ENCODE peak calls at places on chromosomes 4 and X, in ten cellular contexts. E, C, J, L, H, F, X, G, P and D are unnamed samples. For H3K36me3, the result is how much of the 10 kb centered on the place peaks cover.

GRCh38 chrX:75273483-75273882 is 402 bp upstream of the UPRT start:
- DNase-seq in E (no peak), C (peak), J (no peak), L (no peak), H (peak), F (no peak), X (no peak), G (no peak), P (no peak), D (peak)

GRCh38 chr4:82711158-82711785 is 87.3 kb downstream of the SCD5 start:
- DNase-seq in E (no peak), C (no peak), J (no peak), L (peak), H (no peak), F (no peak), X (no peak), G (no peak), P (no peak), D (no peak)

GRCh38 chr4:168744021-168744420 is 247.2 kb downstream of the PALLD start:
- DNase-seq in E (no peak), C (no peak), J (no peak), L (no peak), H (no peak), F (no peak), X (no peak), G (no peak), P (no peak), D (peak)

GRCh38 chr4:105088110-105088879 is 58.4 kb upstream of the TET2 start:
- DNase-seq in E (peak), C (peak), J (no peak), L (peak), H (no peak), F (no peak), X (no peak), G (no peak), P (no peak), D (peak)

GRCh38 chr4:27018076-27018475 is 157.4 kb downstream of the STIM2 start:
- DNase-seq in E (no peak), C (no peak), J (no peak), L (no peak), H (no peak), F (no peak), X (no peak), G (no peak), P (no peak), D (no peak)

GRCh38 chr4:89137231-89137630 is 25.9 kb downstream of the TIGD2 start:
- DNase-seq in E (no peak), C (no peak), J (no peak), L (no peak), H (no peak), F (no peak), X (no peak), G (no peak), P (no peak), D (no peak)

GRCh38 chr4:1345905-1346780 is 865 bp upstream of the UVSSA start:
- DNase-seq in E (peak), C (peak), J (peak), L (peak), H (peak), F (peak), X (peak), G (no peak), P (peak), D (peak)

GRCh38 chr4:41160856-41161255 is 53.5 kb downstream of the APBB2 start:
- DNase-seq in E (no peak), C (no peak), J (no peak), L (no peak), H (no peak), F (no peak), X (no peak), G (no peak), P (no peak), D (peak)

GRCh38 chrX:6959006-6959405 is 188.5 kb upstream of the STS start:
- DNase-seq in E (no peak), C (no peak), J (no peak), L (peak), H (no peak), F (no peak), X (no peak), G (no peak), P (no peak), D (no peak)

GRCh38 chr4:24321151-24321550 is 263.2 kb downstream of the DHX15 start:
- DNase-seq in E (no peak), C (peak), J (no peak), L (no peak), H (no peak), F (no peak), X (no peak), G (no peak), P (no peak), D (no peak)

GRCh38 chr4:155761916-155762315 is 3.1 kb downstream of the GUCY1B1 start:
- DNase-seq in E (no peak), C (no peak), J (no peak), L (no peak), H (no peak), F (no peak), X (no peak), G (no peak), P (peak), D (no peak)

GRCh38 chr4:28555851-28556250 is 1695.2 kb downstream of the STIM2 start:
- DNase-seq in E (no peak), C (no peak), J (no peak), L (no peak), H (no peak), F (no peak), X (no peak), G (no peak), P (no peak), D (no peak)

GRCh38 chr4:173807347-173807746 is 277.3 kb upstream of the HAND2 start:
- DNase-seq in E (peak), C (no peak), J (no peak), L (no peak), H (peak), F (no peak), X (no peak), G (no peak), P (no peak), D (no peak)

GRCh38 chr4:185950891-185951290 is 118.1 kb upstream of the TLR3 start:
- DNase-seq in E (no peak), C (no peak), J (no peak), L (no peak), H (no peak), F (no peak), X (no peak), G (no peak), P (no peak), D (peak)

GRCh38 chrX:362937-363620 is 23.6 kb downstream of the PPP2R3B start:
- DNase-seq in E (no peak), C (no peak), J (no peak), L (no peak), H (no peak), F (no peak), X (no peak), G (no peak), P (no peak), D (no peak)

GRCh38 chrX:25721564-25721963 is 416.6 kb upstream of the MAGEB18 start:
- DNase-seq in E (no peak), C (peak), J (no peak), L (no peak), H (no peak), F (no peak), X (no peak), G (no peak), P (peak), D (no peak)

GRCh38 chr4:53682196-53682595 is 90.9 kb upstream of the LNX1 start:
- DNase-seq in E (peak), C (peak), J (no peak), L (no peak), H (no peak), F (no peak), X (no peak), G (no peak), P (no peak), D (no peak)

GRCh38 chrX:13381514-13381913 is 61.7 kb upstream of the ATXN3L start:
- DNase-seq in E (peak), C (peak), J (no peak), L (no peak), H (no peak), F (no peak), X (no peak), G (no peak), P (no peak), D (no peak)

GRCh38 chr4:88054909-88055308 is 47.5 kb downstream of the PKD2 start:
- DNase-seq in E (peak), C (peak), J (no peak), L (peak), H (peak), F (no peak), X (no peak), G (no peak), P (peak), D (peak)

GRCh38 chr4:168321006-168321405 is 2.5 kb upstream of the DDX60 start:
- DNase-seq in E (no peak), C (no peak), J (no peak), L (no peak), H (no peak), F (no peak), X (no peak), G (no peak), P (no peak), D (no peak)

GRCh38 chrX:154727418-154728323 is 23.2 kb downstream of the GAB3 start:
- DNase-seq in E (peak), C (peak), J (peak), L (no peak), H (peak), F (no peak), X (no peak), G (peak), P (no peak), D (peak)

GRCh38 chr4:123096038-123096437 is 173.6 kb upstream of the NUDT6 start:
- DNase-seq in E (no peak), C (peak), J (no peak), L (no peak), H (no peak), F (no peak), X (no peak), G (no peak), P (peak), D (peak)

GRCh38 chr4:128428397-128428796 is 140.8 kb upstream of the PGRMC2 start:
- DNase-seq in E (no peak), C (no peak), J (no peak), L (no peak), H (no peak), F (no peak), X (no peak), G (no peak), P (no peak), D (no peak)

GRCh38 chr4:128424524-128425195 is 137.0 kb upstream of the PGRMC2 start:
- DNase-seq in E (no peak), C (peak), J (no peak), L (no peak), H (no peak), F (no peak), X (no peak), G (no peak), P (no peak), D (no peak)

GRCh38 chr4:128427832-128428366 is 140.3 kb upstream of the PGRMC2 start:
- DNase-seq in E (peak), C (peak), J (peak), L (peak), H (peak), F (peak), X (no peak), G (no peak), P (no peak), D (peak)
- H3K4me3 ChIP-seq in E (no peak), C (no peak), J (peak), L (no peak), H (no peak), F (no peak), X (no peak), G (peak), P (no peak), D (no peak)

GRCh38 chr4:143524211-143524610 is 10.7 kb downstream of the SMARCA5 start:
- DNase-seq in E (no peak), C (no peak), J (no peak), L (no peak), H (no peak), F (no peak), X (no peak), G (no peak), P (no peak), D (no peak)
- H3K36me3 ChIP-seq in E (half or more), C (half or more), J (under half), L (half or more), H (under half), F (under half), X (under half), G (half or more), P (half or more), D (under half)

GRCh38 chr4:6794189-6794588 is 11.7 kb downstream of the KIAA0232 start:
- DNase-seq in E (no peak), C (no peak), J (no peak), L (no peak), H (no peak), F (no peak), X (no peak), G (no peak), P (no peak), D (no peak)
- H3K4me3 ChIP-seq in E (no peak), C (no peak), J (no peak), L (no peak), H (no peak), F (no peak), X (no peak), G (no peak), P (no peak), D (no peak)

GRCh38 chr4:340011-340410 is 2.4 kb downstream of the ZNF141 start:
- DNase-seq in E (no peak), C (peak), J (no peak), L (no peak), H (no peak), F (no peak), X (no peak), G (no peak), P (no peak), D (no peak)
- H3K36me3 ChIP-seq in E (under half), C (under half), J (under half), L (half or more), H (under half), F (under half), X (under half), G (under half), P (half or more), D (under half)

GRCh38 chr4:56288663-56289062 is 98.6 kb downstream of the AASDH start:
- DNase-seq in E (no peak), C (no peak), J (no peak), L (no peak), H (no peak), F (no peak), X (no peak), G (no peak), P (no peak), D (no peak)

GRCh38 chr4:56293121-56293520 is 94.2 kb downstream of the AASDH start:
- DNase-seq in E (no peak), C (no peak), J (no peak), L (no peak), H (no peak), F (no peak), X (no peak), G (no peak), P (no peak), D (no peak)

GRCh38 chr4:56286763-56287162 is 100.5 kb downstream of the AASDH start:
- DNase-seq in E (no peak), C (peak), J (no peak), L (no peak), H (no peak), F (no peak), X (no peak), G (no peak), P (no peak), D (no peak)

DNA sequence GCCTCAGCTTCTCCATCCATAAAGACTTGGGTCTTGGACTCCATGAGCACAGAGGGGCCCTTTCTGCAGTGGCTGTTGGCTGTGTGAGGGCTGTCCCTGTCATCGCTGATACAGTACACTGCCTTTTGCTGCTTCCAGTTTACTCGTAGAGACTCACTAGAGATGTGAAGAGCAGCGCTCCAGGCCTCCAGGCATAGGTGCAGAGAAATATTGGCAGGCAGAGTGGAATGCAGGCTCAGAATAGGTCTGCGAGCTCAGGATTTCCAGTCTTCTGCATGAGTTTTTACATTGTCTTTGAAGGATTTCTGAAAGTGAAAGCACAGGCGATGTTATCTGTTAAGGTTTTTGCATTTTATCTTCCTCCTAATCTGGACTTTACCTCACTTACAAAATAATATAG is 97.4 kb downstream of the AASDH start:
- DNase-seq in E (no peak), C (peak), J (no peak), L (no peak), H (no peak), F (no peak), X (no peak), G (no peak), P (no peak), D (no peak)
- H3K4me3 ChIP-seq in E (no peak), C (no peak), J (no peak), L (no peak), H (no peak), F (peak), X (no peak), G (no peak), P (no peak), D (no peak)

DNA sequence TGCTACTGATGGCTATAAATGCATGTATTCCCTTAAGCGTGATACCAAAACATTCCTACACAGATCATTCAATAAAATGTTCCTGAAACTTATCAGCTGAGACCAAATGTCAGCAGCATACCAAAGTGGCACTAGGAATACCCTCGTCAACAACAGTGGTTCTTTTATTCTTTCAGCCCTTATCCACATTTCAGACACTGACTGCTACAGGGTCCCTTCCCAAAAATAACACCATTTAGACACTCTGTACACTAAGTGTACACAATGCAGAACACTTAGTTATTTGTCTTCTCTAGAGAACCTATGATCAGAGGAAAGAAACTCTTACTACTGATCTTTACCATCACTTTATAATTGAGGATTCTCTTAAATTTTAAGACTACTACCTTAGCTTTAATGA is 94.1 kb downstream of the ATRX start:
- DNase-seq in E (no peak), C (no peak), J (no peak), L (no peak), H (no peak), F (no peak), X (no peak), G (no peak), P (no peak), D (no peak)
- H3K36me3 ChIP-seq in E (under half), C (under half), J (under half), L (half or more), H (under half), F (under half), X (under half), G (under half), P (half or more), D (under half)

GRCh38 chrX:134547047-134547679 is 87.2 kb downstream of the HPRT1 start:
- DNase-seq in E (no peak), C (peak), J (no peak), L (no peak), H (no peak), F (no peak), X (no peak), G (no peak), P (no peak), D (no peak)

GRCh38 chrX:134554291-134554690 is 94.3 kb downstream of the HPRT1 start:
- DNase-seq in E (no peak), C (no peak), J (no peak), L (no peak), H (no peak), F (no peak), X (no peak), G (no peak), P (no peak), D (no peak)

GRCh38 chrX:134548257-134548732 is 88.3 kb downstream of the HPRT1 start:
- DNase-seq in E (no peak), C (peak), J (no peak), L (no peak), H (no peak), F (no peak), X (no peak), G (no peak), P (no peak), D (no peak)

GRCh38 chrX:134548844-134549205 is 88.9 kb downstream of the HPRT1 start:
- DNase-seq in E (no peak), C (no peak), J (no peak), L (no peak), H (no peak), F (no peak), X (no peak), G (no peak), P (no peak), D (no peak)

DNA sequence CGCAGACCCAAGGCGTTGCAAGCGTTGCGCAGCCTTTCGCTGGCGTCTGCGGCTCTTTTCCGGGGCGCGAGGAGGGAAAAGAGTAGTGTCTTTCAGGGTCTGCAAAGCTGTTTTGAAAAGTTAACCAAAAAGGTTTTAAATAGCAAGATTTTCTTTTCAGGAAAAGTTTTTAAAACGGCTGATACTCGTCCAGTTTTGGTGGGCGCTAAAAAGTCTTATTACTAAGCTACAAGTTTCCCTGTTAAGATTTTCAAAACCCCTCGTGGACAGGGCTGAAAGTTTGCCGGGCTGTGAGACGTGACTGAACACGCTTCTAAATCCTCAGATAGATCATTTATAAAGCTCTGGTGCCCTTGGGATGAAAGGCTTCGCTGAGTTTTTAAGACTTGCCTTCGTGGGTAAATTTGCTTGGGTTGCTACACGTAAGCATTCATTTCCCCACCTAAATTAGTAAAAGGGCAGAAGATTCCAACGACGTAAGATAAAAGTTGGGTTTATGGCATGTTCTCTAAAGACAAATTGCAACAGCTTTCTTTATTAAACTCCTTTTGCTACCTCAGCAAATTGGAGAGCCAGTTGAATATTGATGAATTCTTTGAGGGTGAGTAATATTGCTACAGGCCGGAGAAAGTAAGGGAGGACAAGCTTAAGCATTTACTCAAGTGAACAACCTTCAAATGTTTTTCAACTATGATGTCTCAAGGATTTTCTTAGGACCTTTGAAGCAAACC is 91.6 kb downstream of the HPRT1 start:
- DNase-seq in E (no peak), C (peak), J (no peak), L (no peak), H (no peak), F (no peak), X (no peak), G (no peak), P (no peak), D (no peak)
- H3K4me3 ChIP-seq in E (peak), C (peak), J (peak), L (peak), H (no peak), F (no peak), X (no peak), G (peak), P (peak), D (peak)